ENCODE peak calls at places on chromosomes 6 and 20, in five cellular contexts. A is PC-3, E is H9, Y is cardiac fibroblast, R is foreskin keratinocyte. T is an unnamed sample.

GRCh38 chr20:58510921-58511320 is 4.3 kb downstream of the APCDD1L start:
- DNase-seq in A (no peak), E (peak), Y (no peak), R (no peak), T (no peak)

GRCh38 chr20:11437611-11438380 is 479.9 kb upstream of the BTBD3 start:
- DNase-seq in A (peak), E (no peak), Y (no peak), R (peak), T (no peak)

GRCh38 chr6:35044145-35044745 is 96.9 kb downstream of the TCP11 start:
- DNase-seq in A (peak), E (peak), Y (peak), R (peak), T (no peak)

GRCh38 chr6:28867078-28867414 is 56.7 kb downstream of the TRIM27 start:
- DNase-seq in A (no peak), E (no peak), Y (peak), R (peak), T (no peak)

GRCh38 chr20:39800111-39800510 is 838.0 kb downstream of the DHX35 start:
- DNase-seq in A (no peak), E (no peak), Y (peak), R (peak), T (no peak)

GRCh38 chr6:150409576-150410066 is 40.8 kb downstream of the IYD start:
- DNase-seq in A (peak), E (no peak), Y (no peak), R (no peak), T (no peak)

GRCh38 chr20:38828514-38829295 is 23.2 kb downstream of the PPP1R16B start:
- DNase-seq in A (no peak), E (no peak), Y (no peak), R (no peak), T (no peak)

GRCh38 chr6:30890646-30891449 is 6.5 kb downstream of the DDR1 start:
- DNase-seq in A (no peak), E (no peak), Y (no peak), R (no peak), T (no peak)

GRCh38 chr6:146050168-146050567 is 21.3 kb downstream of the GRM1 start:
- DNase-seq in A (no peak), E (no peak), Y (no peak), R (no peak), T (no peak)

GRCh38 chr20:34639755-34640222 is 37.1 kb downstream of the PIGU start:
- DNase-seq in A (peak), E (no peak), Y (no peak), R (no peak), T (no peak)

GRCh38 chr6:33103776-33104175 is 28.0 kb downstream of the HLA-DPB1 start:
- DNase-seq in A (no peak), E (peak), Y (no peak), R (no peak), T (no peak)

GRCh38 chr20:24579475-24579874 is 110.0 kb downstream of the SYNDIG1 start:
- DNase-seq in A (no peak), E (no peak), Y (no peak), R (no peak), T (no peak)

GRCh38 chr6:18507018-18507415 is 119.9 kb downstream of the RNF144B start:
- DNase-seq in A (no peak), E (no peak), Y (no peak), R (no peak), T (no peak)

GRCh38 chr20:54110457-54110856 is 40.1 kb upstream of the BCAS1 start:
- DNase-seq in A (no peak), E (no peak), Y (no peak), R (no peak), T (no peak)

GRCh38 chr6:111921108-111921507 is 47.9 kb upstream of the FYN start:
- DNase-seq in A (no peak), E (peak), Y (no peak), R (no peak), T (no peak)

GRCh38 chr6:106750146-106750900 is 120.9 kb downstream of the QRSL1 start:
- DNase-seq in A (no peak), E (no peak), Y (no peak), R (peak), T (no peak)

GRCh38 chr6:13287104-13287503 is 41.2 kb downstream of the TBC1D7 start:
- DNase-seq in A (no peak), E (no peak), Y (no peak), R (no peak), T (no peak)

GRCh38 chr20:46361811-46362210 is 44.6 kb downstream of the ELMO2 start:
- DNase-seq in A (no peak), E (no peak), Y (no peak), R (no peak), T (no peak)

GRCh38 chr6:138410048-138410735 is 6.2 kb downstream of the HEBP2 start:
- DNase-seq in A (no peak), E (no peak), Y (peak), R (peak), T (no peak)

GRCh38 chr6:127980996-127981395 is 80.1 kb upstream of the THEMIS start:
- DNase-seq in A (no peak), E (no peak), Y (no peak), R (no peak), T (no peak)

GRCh38 chr6:44062771-44063560 is 64.3 kb downstream of the MRPL14 start:
- DNase-seq in A (no peak), E (peak), Y (peak), R (peak), T (no peak)

GRCh38 chr20:48015943-48016723 is 230.9 kb upstream of the SULF2 start:
- DNase-seq in A (peak), E (no peak), Y (peak), R (no peak), T (no peak)

GRCh38 chr6:103273048-103273447 is 1586.7 kb downstream of the HACE1 start:
- DNase-seq in A (peak), E (no peak), Y (peak), R (peak), T (no peak)

GRCh38 chr6:38542031-38542430 is 97.7 kb downstream of the BTBD9 start:
- DNase-seq in A (peak), E (no peak), Y (peak), R (peak), T (no peak)

GRCh38 chr20:59006864-59007757 is at the start of gene CTSZ:
- DNase-seq in A (peak), E (peak), Y (peak), R (no peak), T (peak)

GRCh38 chr20:60054716-60055371 is 96.6 kb downstream of the CDH26 start:
- DNase-seq in A (no peak), E (peak), Y (no peak), R (no peak), T (no peak)

GRCh38 chr6:29528300-29528931 is 31.1 kb downstream of the UBD start:
- DNase-seq in A (no peak), E (no peak), Y (no peak), R (no peak), T (no peak)

GRCh38 chr20:33444797-33445560 is 1.4 kb upstream of the SNTA1 start:
- DNase-seq in A (peak), E (peak), Y (no peak), R (peak), T (no peak)
- TF ChIP-seq CTCF in A (peak), E (peak), Y (no peak), R (peak), T (no peak)

DNA sequence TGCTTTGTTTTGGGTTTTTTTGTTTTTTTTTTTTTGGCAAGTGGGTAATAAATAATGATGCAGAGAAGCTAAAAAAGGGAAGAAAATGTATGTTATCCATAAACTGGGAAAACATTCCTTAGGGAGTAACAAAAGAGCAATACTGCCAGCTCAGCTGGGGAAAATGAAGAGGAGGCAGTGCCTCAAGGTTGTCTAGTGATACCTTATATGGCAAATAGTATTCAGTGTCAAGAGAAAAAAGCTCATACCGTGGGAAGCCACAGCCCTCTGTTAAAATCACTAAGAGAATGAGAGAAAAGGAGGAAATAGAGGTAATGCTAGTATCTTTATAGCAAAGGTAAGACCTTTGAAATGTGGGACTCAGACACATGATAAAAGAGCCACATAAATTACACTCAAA is 47.1 kb upstream of the SMLR1 start:
- DNase-seq in A (no peak), E (no peak), Y (no peak), R (no peak), T (no peak)
- TF ChIP-seq CTCF in A (no peak), E (no peak), Y (no peak), R (no peak), T (no peak)

DNA sequence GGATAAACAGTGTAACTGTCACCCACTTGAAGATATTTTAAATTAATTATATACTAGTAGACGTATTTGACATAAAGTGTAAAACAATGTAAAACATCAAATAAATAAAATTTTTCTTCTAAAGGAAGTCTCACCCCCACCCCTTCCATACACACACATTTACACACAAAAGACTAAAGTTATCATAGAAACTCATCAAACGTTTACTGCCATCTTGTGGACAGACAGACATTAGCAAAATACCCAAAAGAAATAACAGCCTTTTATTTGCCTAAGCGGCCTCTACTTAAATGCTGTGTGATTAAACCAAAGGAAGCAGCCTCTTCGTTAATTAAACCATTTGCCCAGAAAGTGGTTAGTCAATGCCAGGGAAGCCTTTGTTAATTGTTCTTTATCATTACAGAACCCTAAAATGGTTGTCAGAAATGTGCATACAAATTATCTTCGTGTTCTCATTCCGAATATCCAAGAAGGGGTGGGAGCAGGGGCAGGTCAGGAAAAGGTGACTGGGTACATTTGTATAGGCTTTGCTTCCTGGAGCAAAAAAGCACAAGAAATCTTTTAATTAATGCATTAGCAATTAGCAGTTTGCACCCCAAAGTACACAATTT is 176.2 kb upstream of the SASH1 start:
- DNase-seq in A (peak), E (no peak), Y (peak), R (peak), T (no peak)
- TF ChIP-seq CTCF in A (peak), E (peak), Y (peak), R (peak), T (peak)

GRCh38 chr6:26088344-26088743 is 1.1 kb downstream of the HFE start:
- DNase-seq in A (no peak), E (no peak), Y (peak), R (no peak), T (no peak)

GRCh38 chr6:26089272-26089671 is 2.0 kb downstream of the HFE start:
- DNase-seq in A (no peak), E (no peak), Y (peak), R (no peak), T (no peak)

GRCh38 chr6:26087284-26088115 is at the start of gene HFE:
- DNase-seq in A (no peak), E (peak), Y (peak), R (peak), T (peak)

DNA sequence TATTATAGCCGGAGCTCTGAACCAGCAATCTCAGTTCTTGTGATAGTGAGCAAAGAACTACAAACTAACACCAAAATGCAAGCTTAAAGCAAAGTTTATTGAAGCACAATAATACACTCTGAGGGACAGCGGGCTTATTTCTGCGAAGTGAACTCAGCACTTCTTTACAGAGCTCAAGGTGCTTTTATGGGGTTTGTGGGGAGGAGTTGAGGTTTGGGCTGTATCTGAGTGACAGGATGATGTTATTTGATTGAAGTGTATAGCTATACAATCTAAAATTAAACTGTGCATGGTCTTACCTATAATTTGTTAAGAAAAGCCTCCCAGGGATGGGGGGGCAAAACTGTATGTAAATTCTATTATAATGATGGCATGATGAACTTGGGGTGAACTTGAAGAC is 1.0 kb upstream of the HFE start:
- DNase-seq in A (no peak), E (no peak), Y (no peak), R (no peak), T (no peak)
- TF ChIP-seq CTCF in A (no peak), E (no peak), Y (no peak), R (no peak), T (no peak)

GRCh38 chr20:13644010-13644409 is 5.3 kb upstream of the TASP1 start:
- DNase-seq in A (no peak), E (no peak), Y (peak), R (peak), T (no peak)
- TF ChIP-seq CTCF in A (no peak), E (peak), Y (no peak), R (peak), T (peak)

GRCh38 chr6:2989332-2990178 is 10.1 kb upstream of the NQO2 start:
- DNase-seq in A (peak), E (peak), Y (peak), R (peak), T (peak)
- TF ChIP-seq CTCF in A (peak), E (peak), Y (no peak), R (no peak), T (peak)

GRCh38 chr6:1013656-1014430 is 298.1 kb upstream of the FOXQ1 start:
- DNase-seq in A (no peak), E (no peak), Y (no peak), R (no peak), T (no peak)

GRCh38 chr6:1016329-1017302 is 295.3 kb upstream of the FOXQ1 start:
- DNase-seq in A (no peak), E (no peak), Y (no peak), R (no peak), T (no peak)

GRCh38 chr6:1014431-1014807 is 297.5 kb upstream of the FOXQ1 start:
- DNase-seq in A (no peak), E (no peak), Y (no peak), R (no peak), T (no peak)

GRCh38 chr6:1020133-1020532 is 291.8 kb upstream of the FOXQ1 start:
- DNase-seq in A (no peak), E (no peak), Y (no peak), R (no peak), T (no peak)

GRCh38 chr6:1015819-1016218 is 296.1 kb upstream of the FOXQ1 start:
- DNase-seq in A (no peak), E (no peak), Y (no peak), R (no peak), T (no peak)
- TF ChIP-seq CTCF in A (no peak), E (no peak), Y (no peak), R (no peak), T (peak)

GRCh38 chr6:165858571-165858970 is 195.5 kb upstream of the PDE10A start:
- DNase-seq in A (peak), E (peak), Y (peak), R (no peak), T (no peak)
- TF ChIP-seq CTCF in A (peak), E (peak), Y (peak), R (no peak), T (peak)

DNA sequence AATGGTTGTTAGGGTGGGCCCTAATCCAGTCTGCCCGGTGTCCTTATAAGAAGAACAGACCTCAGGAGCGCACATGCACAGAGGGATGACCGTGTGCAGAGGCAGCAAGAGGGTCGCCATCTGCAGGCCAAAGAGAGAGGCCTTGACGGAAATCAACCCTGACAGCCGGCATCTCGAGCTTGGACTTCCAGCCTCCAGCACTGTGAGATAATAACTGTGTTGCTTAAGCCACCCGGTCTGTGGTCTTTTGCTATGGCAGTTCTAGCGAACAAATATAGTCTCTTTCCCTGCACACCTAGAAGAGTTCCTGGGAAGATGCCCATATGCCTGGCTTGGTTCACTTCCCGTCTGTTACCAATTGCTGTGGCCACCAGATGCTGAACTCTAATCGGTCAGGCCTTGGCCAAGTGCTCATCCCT is 35.3 kb upstream of the PTGIS start:
- DNase-seq in A (peak), E (peak), Y (peak), R (no peak), T (no peak)
- TF ChIP-seq CTCF in A (peak), E (peak), Y (peak), R (peak), T (peak)

GRCh38 chr20:62571667-62572344 is 70.5 kb upstream of the SLCO4A1 start:
- DNase-seq in A (peak), E (peak), Y (no peak), R (no peak), T (no peak)
- TF ChIP-seq CTCF in A (peak), E (peak), Y (no peak), R (peak), T (no peak)

T was measured in progenitor cell of endocrine pancreas.